ENCODE peak calls at places on chromosome 16, in ten cellular contexts. C is A549; B is naive thymus-derived CD4-positive, alpha-beta T cell; V is fibroblast of lung; O is right lobe of liver; D is ascending aorta; W is neural progenitor cell; Y is left ventricle myocardium inferior; U is dorsolateral prefrontal cortex; F is AG04450. M is an unnamed sample.

GRCh38 chr16:23563186-23563585 is 5.7 kb downstream of the UBFD1 start:
- DNase-seq in F (no peak), C (no peak), O (no peak), Y (no peak), U (no peak), B (no peak), D (no peak), V (no peak), W (no peak), M (no peak)

GRCh38 chr16:50820225-50820624 is 78.3 kb downstream of the CYLD start:
- DNase-seq in W (no peak), D (no peak), F (no peak), U (no peak), Y (no peak), O (no peak), C (no peak), V (no peak), B (no peak), M (no peak)

GRCh38 chr16:58087209-58087913 is 41.8 kb downstream of the CFAP20 start:
- DNase-seq in C (no peak), V (no peak), B (no peak), O (no peak), F (no peak), W (no peak), Y (no peak), D (no peak), U (no peak), M (no peak)

GRCh38 chr16:35735403-35736251 is 2276.2 kb downstream of the TP53TG3F start:
- DNase-seq in O (peak), C (no peak), W (no peak), Y (no peak), F (no peak), D (no peak), B (no peak), V (no peak), U (no peak), M (no peak)

GRCh38 chr16:27085182-27085581 is 18.5 kb downstream of the C16orf82 start:
- DNase-seq in U (no peak), B (no peak), O (no peak), D (no peak), C (no peak), F (no peak), W (peak), Y (no peak), V (no peak), M (no peak)

GRCh38 chr16:23353440-23353839 is 51.3 kb downstream of the SCNN1B start:
- DNase-seq in W (no peak), Y (no peak), V (no peak), U (no peak), O (no peak), D (no peak), B (no peak), F (no peak), C (no peak), M (peak)

GRCh38 chr16:88783391-88784073 is 1.5 kb downstream of the PIEZO1 start:
- DNase-seq in V (peak), W (no peak), Y (no peak), O (peak), U (peak), B (no peak), F (no peak), D (no peak), C (no peak), M (peak)

GRCh38 chr16:3142327-3142726 is 7.5 kb downstream of the ZNF213 start:
- DNase-seq in W (no peak), D (no peak), O (no peak), V (no peak), Y (no peak), U (no peak), B (no peak), C (no peak), F (no peak), M (no peak)

GRCh38 chr16:81427245-81427644 is 17.4 kb upstream of the CMIP start:
- DNase-seq in F (no peak), D (no peak), W (no peak), B (no peak), C (no peak), V (no peak), U (no peak), O (no peak), Y (no peak), M (no peak)

GRCh38 chr16:53664724-53665345 is 38.8 kb downstream of the RPGRIP1L start:
- DNase-seq in F (peak), W (no peak), U (no peak), V (peak), D (no peak), C (no peak), O (no peak), B (no peak), Y (no peak), M (no peak)

GRCh38 chr16:80028581-80029380 is 428.2 kb upstream of the MAF start:
- DNase-seq in D (no peak), F (no peak), W (peak), O (no peak), B (no peak), Y (no peak), C (no peak), U (no peak), V (no peak), M (no peak)

GRCh38 chr16:55297062-55297909 is 26.7 kb upstream of the IRX6 start:
- DNase-seq in U (no peak), W (no peak), C (no peak), D (no peak), O (no peak), V (no peak), F (no peak), B (no peak), Y (no peak), M (no peak)

GRCh38 chr16:47887496-47887895 is 268.3 kb downstream of the ABCC12 start:
- DNase-seq in W (peak), V (no peak), D (no peak), F (no peak), O (no peak), B (no peak), Y (no peak), C (peak), U (no peak), M (no peak)

GRCh38 chr16:30054959-30055553 is 10.5 kb upstream of the ALDOA start:
- DNase-seq in V (no peak), C (peak), Y (no peak), B (peak), D (no peak), U (no peak), W (peak), O (no peak), F (no peak), M (peak)

GRCh38 chr16:80569440-80570105 is 28.8 kb downstream of the DYNLRB2 start:
- DNase-seq in C (no peak), V (peak), O (no peak), F (no peak), B (no peak), U (no peak), W (no peak), Y (no peak), D (no peak), M (no peak)

GRCh38 chr16:69286941-69287713 is 24.0 kb upstream of the VPS4A start:
- DNase-seq in F (peak), W (peak), U (peak), B (peak), D (peak), O (peak), C (peak), Y (peak), V (peak), M (peak)

GRCh38 chr16:64409762-64410161 is 712.1 kb downstream of the CDH11 start:
- DNase-seq in D (no peak), F (no peak), B (no peak), C (no peak), U (no peak), O (no peak), W (no peak), V (peak), Y (no peak), M (no peak)

GRCh38 chr16:22297871-22298733 is 893 bp downstream of the POLR3E start:
- DNase-seq in O (no peak), V (peak), B (peak), D (peak), F (peak), U (peak), C (peak), Y (peak), W (peak), M (peak)

GRCh38 chr16:813204-813915 is 12.8 kb upstream of the GNG13 start:
- DNase-seq in O (no peak), F (no peak), V (peak), D (no peak), Y (peak), U (peak), W (peak), C (peak), B (peak), M (no peak)

GRCh38 chr16:13077816-13078215 is 176.4 kb downstream of the SHISA9 start:
- DNase-seq in U (no peak), O (no peak), D (no peak), W (no peak), F (no peak), Y (no peak), C (no peak), B (no peak), V (no peak), M (no peak)

GRCh38 chr16:82638095-82638798 is 11.5 kb downstream of the CDH13 start:
- DNase-seq in D (no peak), U (no peak), V (peak), B (no peak), W (no peak), O (no peak), Y (no peak), F (no peak), C (no peak), M (no peak)

GRCh38 chr16:23595246-23595950 is 718 bp downstream of the NDUFAB1 start:
- DNase-seq in O (no peak), Y (no peak), D (no peak), U (no peak), C (peak), V (no peak), W (no peak), B (no peak), F (no peak), M (no peak)

GRCh38 chr16:53864819-53865491 is 161.0 kb downstream of the FTO start:
- DNase-seq in Y (no peak), W (no peak), V (no peak), O (no peak), B (no peak), C (peak), D (no peak), U (no peak), F (no peak), M (no peak)

GRCh38 chr16:8720080-8720966 is 45.9 kb downstream of the ABAT start:
- DNase-seq in B (no peak), V (no peak), O (no peak), C (no peak), W (peak), F (no peak), Y (no peak), D (no peak), U (no peak), M (no peak)

GRCh38 chr16:88576307-88576706 is 6.1 kb downstream of the ZC3H18 start:
- DNase-seq in O (no peak), B (no peak), W (no peak), F (no peak), U (no peak), Y (no peak), V (no peak), D (no peak), C (no peak), M (no peak)

GRCh38 chr16:56518435-56518834 is 1.4 kb downstream of the BBS2 start:
- DNase-seq in V (no peak), C (no peak), U (no peak), Y (no peak), W (no peak), O (no peak), B (no peak), F (no peak), D (no peak), M (no peak)

GRCh38 chr16:57480127-57480753 is 6.1 kb downstream of the DOK4 start:
- DNase-seq in C (peak), O (peak), U (no peak), F (no peak), W (no peak), Y (peak), B (no peak), V (peak), D (no peak), M (no peak)

GRCh38 chr16:88743693-88744519 is 37.6 kb downstream of the CTU2 start:
- DNase-seq in O (peak), U (peak), B (peak), F (no peak), D (no peak), Y (peak), W (peak), V (peak), C (peak), M (no peak)

GRCh38 chr16:14458576-14458975 is 171.5 kb downstream of the PARN start:
- DNase-seq in U (no peak), B (no peak), W (peak), C (no peak), O (no peak), F (no peak), Y (no peak), V (no peak), D (no peak), M (no peak)

GRCh38 chr16:265711-266110 is 10.0 kb downstream of the RGS11 start:
- DNase-seq in V (no peak), B (no peak), D (no peak), F (no peak), W (no peak), O (no peak), Y (no peak), C (no peak), U (no peak), M (no peak)

GRCh38 chr16:30096105-30096861 is at the start of gene YPEL3:
- DNase-seq in D (peak), O (peak), V (peak), C (peak), U (peak), F (peak), Y (peak), W (peak), B (peak), M (peak)

GRCh38 chr16:67241008-67241900 is 6.0 kb downstream of the FHOD1 start:
- DNase-seq in D (no peak), V (peak), B (no peak), F (peak), O (peak), U (no peak), C (peak), W (no peak), Y (peak), M (no peak)

GRCh38 chr16:88387941-88388627 is 5.3 kb downstream of the ZNF469 start:
- DNase-seq in B (no peak), V (peak), C (peak), F (no peak), W (peak), U (no peak), O (no peak), Y (peak), D (no peak), M (no peak)

GRCh38 chr16:10971560-10971961 is 27.2 kb downstream of the CLEC16A start:
- DNase-seq in B (peak), V (peak), Y (no peak), D (no peak), C (peak), W (peak), U (peak), F (peak), O (no peak), M (peak)

GRCh38 chr16:75494696-75495601 is at the start of gene CHST6:
- DNase-seq in O (no peak), D (no peak), U (peak), C (no peak), Y (peak), V (no peak), W (peak), B (no peak), F (no peak), M (no peak)
- H3K27ac ChIP-seq in O (no peak), D (peak), U (peak), C (peak), Y (no peak), V (no peak), W (no peak), B (no peak), F (no peak), M (no peak)

DNA sequence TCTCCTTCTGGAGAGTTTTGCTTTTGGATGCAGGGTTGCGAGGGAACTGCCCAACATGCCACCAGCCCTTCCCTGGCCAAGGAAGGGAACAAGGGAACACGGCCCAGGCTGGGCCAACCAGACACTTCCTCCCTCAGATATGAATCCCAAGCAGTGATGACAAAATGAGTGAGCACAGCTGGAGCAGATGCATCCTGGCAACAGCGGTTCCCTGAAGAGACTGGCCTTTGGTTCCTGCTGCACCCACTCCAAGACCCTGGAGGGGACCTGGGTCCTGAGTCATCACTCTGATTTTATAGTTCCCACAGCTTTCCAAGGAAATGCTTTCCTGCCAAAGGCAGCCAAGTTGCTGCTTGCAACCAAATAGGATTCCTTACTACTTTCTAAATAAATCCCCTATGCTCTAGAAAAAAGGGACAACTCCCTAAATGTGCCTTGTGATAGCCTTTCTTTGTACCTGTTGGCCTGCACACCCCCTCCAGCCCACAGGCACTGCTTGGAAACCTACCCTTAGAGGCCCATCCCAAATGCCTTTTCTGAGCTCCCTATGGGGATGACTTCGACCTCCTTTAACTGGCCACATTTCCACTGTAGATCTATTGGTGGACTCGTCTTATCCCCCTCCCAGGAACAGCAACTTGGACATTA is 5.3 kb downstream of the ST3GAL2 start:
- DNase-seq in Y (peak), O (no peak), U (no peak), F (no peak), W (no peak), C (no peak), V (peak), D (no peak), B (no peak), M (no peak)
- H3K27ac ChIP-seq in Y (peak), O (no peak), U (no peak), F (peak), W (no peak), C (peak), V (peak), D (peak), B (peak), M (peak)

GRCh38 chr16:70693231-70693671 is 7.4 kb upstream of the MTSS2 start:
- DNase-seq in B (no peak), V (peak), F (no peak), D (no peak), O (no peak), Y (peak), W (no peak), C (no peak), U (no peak), M (no peak)

GRCh38 chr16:70694517-70695218 is 8.8 kb upstream of the MTSS2 start:
- DNase-seq in O (no peak), Y (no peak), F (no peak), V (no peak), D (no peak), W (no peak), U (peak), B (no peak), C (no peak), M (no peak)

GRCh38 chr16:70692481-70693203 is 6.8 kb upstream of the MTSS2 start:
- DNase-seq in Y (no peak), C (no peak), B (no peak), F (no peak), W (no peak), D (no peak), O (no peak), V (peak), U (no peak), M (no peak)

GRCh38 chr16:70695351-70696070 is 9.7 kb upstream of the MTSS2 start:
- DNase-seq in B (no peak), Y (peak), D (no peak), V (no peak), C (peak), W (peak), O (peak), U (no peak), F (no peak), M (no peak)

GRCh38 chr16:70694088-70694487 is 8.2 kb upstream of the MTSS2 start:
- DNase-seq in D (no peak), U (no peak), C (peak), B (no peak), O (no peak), V (peak), F (peak), W (peak), Y (no peak), M (no peak)
- H3K27ac ChIP-seq in D (peak), U (no peak), C (peak), B (no peak), O (no peak), V (peak), F (peak), W (peak), Y (peak), M (no peak)

GRCh38 chr16:4677390-4677789 is 16.0 kb upstream of the NUDT16L1 start:
- DNase-seq in O (no peak), B (no peak), F (no peak), V (no peak), Y (peak), W (no peak), D (no peak), U (no peak), C (no peak), M (no peak)

GRCh38 chr16:4678596-4678995 is 14.8 kb upstream of the NUDT16L1 start:
- DNase-seq in B (no peak), W (no peak), D (no peak), U (no peak), O (no peak), V (no peak), Y (no peak), C (no peak), F (no peak), M (no peak)

GRCh38 chr16:4677994-4678393 is 15.4 kb upstream of the NUDT16L1 start:
- DNase-seq in O (peak), V (no peak), D (no peak), B (no peak), C (no peak), W (no peak), F (no peak), Y (no peak), U (no peak), M (no peak)

GRCh38 chr16:4675864-4676786 is 17.2 kb upstream of the NUDT16L1 start:
- DNase-seq in B (peak), Y (no peak), U (no peak), W (no peak), C (no peak), F (no peak), V (no peak), O (no peak), D (no peak), M (no peak)

GRCh38 chr16:4676826-4677225 is 16.5 kb upstream of the NUDT16L1 start:
- DNase-seq in U (no peak), C (no peak), B (no peak), V (no peak), W (no peak), Y (peak), O (no peak), D (no peak), F (no peak), M (no peak)
- H3K27ac ChIP-seq in U (no peak), C (no peak), B (peak), V (no peak), W (no peak), Y (peak), O (peak), D (no peak), F (no peak), M (no peak)

GRCh38 chr16:4324479-4324868 is 8.6 kb downstream of the GLIS2 start:
- DNase-seq in O (no peak), F (no peak), W (no peak), D (no peak), B (no peak), U (no peak), Y (no peak), C (no peak), V (no peak), M (no peak)
- H3K27ac ChIP-seq in O (no peak), F (no peak), W (no peak), D (peak), B (no peak), U (no peak), Y (peak), C (peak), V (peak), M (no peak)

DNA sequence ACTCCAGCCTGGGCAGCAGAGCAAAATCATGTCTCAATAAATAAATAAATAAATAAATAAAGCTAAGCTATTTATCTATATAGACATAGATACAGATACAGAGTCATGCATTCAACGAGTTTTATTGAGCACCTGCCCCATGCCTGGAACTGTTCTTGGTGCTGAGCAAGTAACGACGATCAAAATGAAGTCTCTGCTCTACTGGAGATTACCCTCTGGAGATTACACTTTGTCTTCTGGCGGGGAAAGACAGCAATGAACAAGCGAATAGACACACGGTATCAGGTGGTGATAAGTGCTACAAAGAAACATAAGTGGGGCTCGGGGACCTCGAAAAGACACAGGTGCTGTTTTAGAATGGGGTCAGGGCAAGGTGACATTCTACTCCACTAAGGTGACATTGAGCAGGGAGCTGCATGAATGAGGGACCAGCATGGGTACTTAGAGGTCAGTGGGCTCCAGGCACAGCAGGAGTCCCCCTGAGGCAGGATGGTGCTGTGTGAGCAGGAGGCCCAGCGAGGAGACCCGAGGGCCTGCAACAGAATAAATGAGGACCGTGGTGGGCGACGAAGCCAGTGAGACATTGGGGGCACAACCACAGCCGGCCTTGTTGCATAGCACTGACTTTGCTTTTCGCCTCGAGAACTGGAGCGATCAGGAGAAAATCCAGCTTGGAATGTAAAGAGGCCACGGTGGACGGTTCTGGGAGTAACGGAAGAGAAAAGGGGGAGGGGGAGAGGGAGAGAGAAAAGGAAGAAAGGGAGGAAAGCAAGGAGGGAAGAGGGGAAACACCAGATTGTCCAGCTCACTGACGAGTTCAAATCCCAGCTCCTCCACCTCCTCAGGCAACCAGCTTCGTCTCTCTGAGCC is 42.4 kb upstream of the MEAK7 start:
- DNase-seq in D (no peak), V (no peak), O (peak), W (peak), B (no peak), C (no peak), U (no peak), F (no peak), Y (no peak), M (no peak)
- H3K27ac ChIP-seq in D (no peak), V (no peak), O (no peak), W (peak), B (no peak), C (no peak), U (no peak), F (no peak), Y (no peak), M (no peak)